ENCODE peak calls at places on chromosomes 5 and 9, in ten cellular contexts. One of them, this sample, is unnamed.

GRCh38 chr5:132064140-132064539 is 3.7 kb downstream of the IL3 start:
- DNase-seq in SW480: no peak
- DNase-seq in stimulated activated CD8-positive, alpha-beta memory T cell treated with anti-CD3 and anti-CD28 coated beads, Interleukin-4, amount 100 ng/mL, for 48 hours: peak
- DNase-seq in mucosa of descending colon: peak
- DNase-seq in NCI-H524 treated with DMSO at 0.1 percent for 48 hours: no peak
- DNase-seq in NCI-H2029: no peak
- DNase-seq in aorta: peak
- DNase-seq in foreskin melanocyte: no peak
- DNase-seq in A172: no peak
- DNase-seq in nephron progenitor cell: no peak
- DNase-seq in this sample: no peak

GRCh38 chr9:131764568-131764967 is 24.7 kb upstream of the RAPGEF1 start:
- DNase-seq in A172: no peak
- DNase-seq in NCI-H524 treated with DMSO at 0.1 percent for 48 hours: no peak
- DNase-seq in foreskin melanocyte: no peak
- DNase-seq in stimulated activated CD8-positive, alpha-beta memory T cell treated with anti-CD3 and anti-CD28 coated beads, Interleukin-4, amount 100 ng/mL, for 48 hours: no peak
- DNase-seq in mucosa of descending colon: no peak
- DNase-seq in NCI-H2029: no peak
- DNase-seq in SW480: no peak
- DNase-seq in nephron progenitor cell: no peak
- DNase-seq in aorta: no peak
- DNase-seq in this sample: no peak

GRCh38 chr9:110047232-110047954 is 160.6 kb downstream of the C9orf152 start:
- DNase-seq in aorta: no peak
- DNase-seq in mucosa of descending colon: no peak
- DNase-seq in foreskin melanocyte: no peak
- DNase-seq in NCI-H2029: no peak
- DNase-seq in A172: no peak
- DNase-seq in nephron progenitor cell: no peak
- DNase-seq in stimulated activated CD8-positive, alpha-beta memory T cell treated with anti-CD3 and anti-CD28 coated beads, Interleukin-4, amount 100 ng/mL, for 48 hours: no peak
- DNase-seq in NCI-H524 treated with DMSO at 0.1 percent for 48 hours: no peak
- DNase-seq in SW480: no peak
- DNase-seq in this sample: no peak

GRCh38 chr5:42612997-42613396 is 143.6 kb upstream of the CCDC152 start:
- DNase-seq in aorta: no peak
- DNase-seq in mucosa of descending colon: no peak
- DNase-seq in SW480: no peak
- DNase-seq in nephron progenitor cell: no peak
- DNase-seq in stimulated activated CD8-positive, alpha-beta memory T cell treated with anti-CD3 and anti-CD28 coated beads, Interleukin-4, amount 100 ng/mL, for 48 hours: no peak
- DNase-seq in NCI-H524 treated with DMSO at 0.1 percent for 48 hours: no peak
- DNase-seq in foreskin melanocyte: no peak
- DNase-seq in A172: no peak
- DNase-seq in NCI-H2029: no peak
- DNase-seq in this sample: no peak

GRCh38 chr5:126462239-126463014 is 39.2 kb downstream of the GRAMD2B start:
- DNase-seq in A172: no peak
- DNase-seq in mucosa of descending colon: no peak
- DNase-seq in NCI-H524 treated with DMSO at 0.1 percent for 48 hours: no peak
- DNase-seq in foreskin melanocyte: no peak
- DNase-seq in nephron progenitor cell: peak
- DNase-seq in aorta: no peak
- DNase-seq in stimulated activated CD8-positive, alpha-beta memory T cell treated with anti-CD3 and anti-CD28 coated beads, Interleukin-4, amount 100 ng/mL, for 48 hours: no peak
- DNase-seq in SW480: no peak
- DNase-seq in NCI-H2029: no peak
- DNase-seq in this sample: peak

GRCh38 chr5:158543539-158544387 is 556.0 kb downstream of the EBF1 start:
- DNase-seq in A172: no peak
- DNase-seq in NCI-H2029: no peak
- DNase-seq in stimulated activated CD8-positive, alpha-beta memory T cell treated with anti-CD3 and anti-CD28 coated beads, Interleukin-4, amount 100 ng/mL, for 48 hours: no peak
- DNase-seq in mucosa of descending colon: no peak
- DNase-seq in SW480: no peak
- DNase-seq in aorta: no peak
- DNase-seq in foreskin melanocyte: no peak
- DNase-seq in nephron progenitor cell: no peak
- DNase-seq in NCI-H524 treated with DMSO at 0.1 percent for 48 hours: no peak
- DNase-seq in this sample: no peak

GRCh38 chr9:124202447-124202971 is 55.2 kb upstream of the NEK6 start:
- DNase-seq in SW480: no peak
- DNase-seq in A172: no peak
- DNase-seq in stimulated activated CD8-positive, alpha-beta memory T cell treated with anti-CD3 and anti-CD28 coated beads, Interleukin-4, amount 100 ng/mL, for 48 hours: peak
- DNase-seq in foreskin melanocyte: no peak
- DNase-seq in NCI-H524 treated with DMSO at 0.1 percent for 48 hours: no peak
- DNase-seq in mucosa of descending colon: peak
- DNase-seq in NCI-H2029: peak
- DNase-seq in aorta: no peak
- DNase-seq in nephron progenitor cell: no peak
- DNase-seq in this sample: peak

GRCh38 chr5:151208481-151208914 is 15.4 kb downstream of the CCDC69 start:
- DNase-seq in nephron progenitor cell: no peak
- DNase-seq in SW480: no peak
- DNase-seq in A172: no peak
- DNase-seq in mucosa of descending colon: no peak
- DNase-seq in NCI-H524 treated with DMSO at 0.1 percent for 48 hours: no peak
- DNase-seq in stimulated activated CD8-positive, alpha-beta memory T cell treated with anti-CD3 and anti-CD28 coated beads, Interleukin-4, amount 100 ng/mL, for 48 hours: peak
- DNase-seq in NCI-H2029: no peak
- DNase-seq in foreskin melanocyte: no peak
- DNase-seq in aorta: no peak
- DNase-seq in this sample: no peak